ENCODE peak calls at places on chromosomes 13 and 19, in eight cellular contexts. D is cardiac fibroblast; Q is WTC11; L is psoas muscle; P is CD8-positive, alpha-beta T cell; W is spleen; X is thoracic aorta; J is astrocyte. V is an unnamed sample.

GRCh38 chr13:73937420-73937819 is 196.8 kb downstream of the KLF12 start:
- DNase-seq in D (no peak), Q (no peak), L (no peak), P (no peak), W (no peak), X (no peak), J (peak; percentile 22), V (no peak)

GRCh38 chr13:99955747-99956472 is 15.7 kb downstream of the ZIC5 start:
- DNase-seq in D (peak; percentile 25), Q (peak; percentile 57), L (no peak), P (no peak), W (no peak), X (no peak), J (peak; percentile 23), V (no peak)

GRCh38 chr13:107680115-107680514 is 535.2 kb downstream of the LIG4 start:
- DNase-seq in D (peak; percentile 5), Q (no peak), L (no peak), P (no peak), W (no peak), X (no peak), J (no peak), V (no peak)

GRCh38 chr19:34996978-34997640 is 3.0 kb upstream of the GRAMD1A start:
- DNase-seq in D (peak; percentile 80), Q (no peak), L (peak; percentile 15), P (no peak), W (peak; percentile 44), X (no peak), J (no peak), V (no peak)

GRCh38 chr19:47093254-47093653 is 20.3 kb downstream of the ZC3H4 start:
- DNase-seq in D (no peak), Q (no peak), L (peak; percentile 57), P (no peak), W (no peak), X (no peak), J (no peak), V (no peak)

GRCh38 chr13:60009300-60010248 is 154.2 kb downstream of the DIAPH3 start:
- DNase-seq in D (no peak), Q (no peak), L (no peak), P (no peak), W (no peak), X (no peak), J (no peak), V (no peak)

GRCh38 chr19:53581871-53582279 is 43.9 kb downstream of the ZNF331 start:
- DNase-seq in D (no peak), Q (peak; percentile 27), L (no peak), P (no peak), W (no peak), X (no peak), J (no peak), V (no peak)

GRCh38 chr19:33334271-33334670 is 31.9 kb upstream of the CEBPA start:
- DNase-seq in D (no peak), Q (no peak), L (no peak), P (no peak), W (no peak), X (no peak), J (no peak), V (no peak)

GRCh38 chr13:53151692-53152421 is 123.2 kb downstream of the OLFM4 start:
- DNase-seq in D (peak; percentile 11), Q (peak; percentile 71), L (no peak), P (no peak), W (no peak), X (no peak), J (no peak), V (peak; percentile 30)

GRCh38 chr19:21084343-21084742 is 2.3 kb downstream of the ZNF714 start:
- DNase-seq in D (peak; percentile 24), Q (no peak), L (no peak), P (no peak), W (no peak), X (no peak), J (peak; percentile 78), V (no peak)

GRCh38 chr19:46218160-46218559 is 11.4 kb upstream of the IGFL1 start:
- DNase-seq in D (peak; percentile 31), Q (peak; percentile 81), L (no peak), P (no peak), W (no peak), X (no peak), J (peak; percentile 25), V (peak; percentile 62)

GRCh38 chr19:17865364-17866311 is 5.9 kb downstream of the RPL18A start:
- DNase-seq in D (no peak), Q (no peak), L (no peak), P (no peak), W (no peak), X (no peak), J (no peak), V (no peak)

GRCh38 chr13:50014404-50014803 is 840 bp upstream of the KCNRG start:
- DNase-seq in D (no peak), Q (no peak), L (no peak), P (no peak), W (no peak), X (no peak), J (no peak), V (no peak)

GRCh38 chr13:49341517-49341916 is 93.8 kb downstream of the CDADC1 start:
- DNase-seq in D (no peak), Q (no peak), L (no peak), P (no peak), W (no peak), X (no peak), J (no peak), V (no peak)

GRCh38 chr19:48509467-48510194 is 2.0 kb downstream of the LMTK3 start:
- DNase-seq in D (no peak), Q (no peak), L (no peak), P (no peak), W (no peak), X (no peak), J (no peak), V (no peak)

GRCh38 chr19:14814982-14815381 is 20.0 kb downstream of the OR7A5 start:
- DNase-seq in D (no peak), Q (no peak), L (no peak), P (no peak), W (no peak), X (no peak), J (no peak), V (no peak)

GRCh38 chr13:29589234-29589633 is 6.3 kb downstream of the SLC7A1 start:
- DNase-seq in D (no peak), Q (no peak), L (no peak), P (no peak), W (no peak), X (no peak), J (peak; percentile 76), V (no peak)

GRCh38 chr13:29587645-29588044 is 7.8 kb downstream of the SLC7A1 start:
- DNase-seq in D (no peak), Q (no peak), L (no peak), P (no peak), W (no peak), X (no peak), J (peak; percentile 71), V (no peak)

GRCh38 chr13:29591310-29591709 is 4.2 kb downstream of the SLC7A1 start:
- DNase-seq in D (peak; percentile 6), Q (no peak), L (no peak), P (no peak), W (no peak), X (no peak), J (no peak), V (no peak)

GRCh38 chr13:29593605-29594297 is 1.7 kb downstream of the SLC7A1 start:
- DNase-seq in D (no peak), Q (no peak), L (no peak), P (no peak), W (no peak), X (no peak), J (no peak), V (no peak)

GRCh38 chr13:29589967-29590366 is 5.5 kb downstream of the SLC7A1 start:
- DNase-seq in D (no peak), Q (peak; percentile 57), L (no peak), P (no peak), W (no peak), X (no peak), J (no peak), V (no peak)
- TF ChIP-seq CTCF in D (no peak), Q (no peak), L (no peak), P (no peak), W (no peak), X (no peak), J (no peak), V (peak; percentile 19)

GRCh38 chr19:49811328-49811727 is 1.8 kb downstream of the FUZ start:
- DNase-seq in D (no peak), Q (no peak), L (no peak), P (no peak), W (no peak), X (no peak), J (no peak), V (no peak)

GRCh38 chr19:49814010-49814409 is 918 bp upstream of the FUZ start:
- DNase-seq in D (no peak), Q (no peak), L (no peak), P (no peak), W (no peak), X (no peak), J (no peak), V (no peak)

GRCh38 chr19:49809987-49810389 is 3.1 kb downstream of the FUZ start:
- DNase-seq in D (no peak), Q (no peak), L (no peak), P (no peak), W (no peak), X (no peak), J (no peak), V (no peak)

GRCh38 chr19:49812452-49812996 is 568 bp downstream of the FUZ start:
- DNase-seq in D (no peak), Q (no peak), L (no peak), P (no peak), W (no peak), X (no peak), J (no peak), V (no peak)

GRCh38 chr19:49812997-49813861 is at the start of gene FUZ:
- DNase-seq in D (peak; percentile 100), Q (peak; percentile 98), L (peak; percentile 98), P (peak; percentile 87), W (peak; percentile 98), X (peak; percentile 91), J (peak; percentile 98), V (peak; percentile 87)
- TF ChIP-seq CTCF in D (no peak), Q (no peak), L (no peak), P (no peak), W (peak; percentile 24), X (no peak), J (no peak), V (peak; percentile 37)

DNA sequence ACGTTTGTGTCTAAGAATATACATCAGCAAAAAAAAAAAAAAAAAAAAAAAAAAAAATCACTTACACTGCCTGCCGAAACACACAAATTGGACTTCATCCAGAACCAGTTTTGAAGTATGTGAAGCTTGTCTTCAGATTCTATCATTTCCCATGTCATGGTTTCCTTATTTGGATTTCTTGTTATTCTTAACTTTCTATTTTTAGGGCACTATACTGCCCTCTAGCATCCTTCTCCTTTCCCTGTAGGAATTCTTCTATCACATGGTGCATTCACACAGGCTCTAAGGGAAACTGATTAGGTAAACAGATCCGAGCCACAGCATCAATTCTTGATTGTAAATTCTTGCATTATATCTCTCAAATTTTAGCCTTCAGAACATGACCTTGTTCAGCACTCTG is 1507.5 kb downstream of the OLFM4 start:
- DNase-seq in D (no peak), Q (no peak), L (no peak), P (no peak), W (no peak), X (no peak), J (no peak), V (no peak)
- TF ChIP-seq CTCF in D (no peak), Q (no peak), L (no peak), P (no peak), W (no peak), X (no peak), J (no peak), V (peak; percentile 45)

GRCh38 chr19:347946-348861 is 3.6 kb upstream of the MIER2 start:
- DNase-seq in D (peak; percentile 7), Q (peak; percentile 61), L (no peak), P (no peak), W (peak; percentile 29), X (no peak), J (no peak), V (no peak)
- TF ChIP-seq CTCF in D (peak; percentile 24), Q (no peak), L (no peak), P (no peak), W (no peak), X (no peak), J (no peak), V (no peak)

V was measured in progenitor cell of endocrine pancreas.